ENCODE peak calls at places on chromosomes 1 and 21, in four cellular contexts. U is IMR-90, B is neuronal stem cell, Z is mesenchymal stem cell. O is an unnamed sample.

GRCh38 chr1:55338448-55338820 is 123.3 kb upstream of the USP24 start:
- DNase-seq in B (no peak), U (no peak), Z (no peak), O (no peak)

GRCh38 chr1:94727846-94728715 is 92.1 kb upstream of the SLC44A3 start:
- DNase-seq in U (peak; percentile 99), B (no peak), Z (peak; percentile 93), O (peak; percentile 12)

GRCh38 chr1:8518490-8518801 is 200.5 kb downstream of the SLC45A1 start:
- DNase-seq in U (no peak), Z (no peak), B (no peak), O (no peak)

GRCh38 chr1:231590453-231591198 is 36.0 kb upstream of the DISC1 start:
- DNase-seq in B (peak; percentile 14), Z (peak; percentile 81), U (peak; percentile 83), O (peak; percentile 74)

GRCh38 chr1:25066731-25067520 is 136.8 kb upstream of the RUNX3 start:
- DNase-seq in Z (no peak), B (no peak), U (no peak), O (peak; percentile 22)

GRCh38 chr21:35450830-35451229 is 401.7 kb upstream of the RUNX1 start:
- DNase-seq in B (no peak), Z (no peak), U (no peak), O (no peak)

GRCh38 chr21:36454706-36455105 is 25.2 kb downstream of the CLDN14 start:
- DNase-seq in B (no peak), U (no peak), Z (no peak), O (no peak)

GRCh38 chr1:178633068-178633467 is 92.0 kb upstream of the RALGPS2 start:
- DNase-seq in U (peak; percentile 95), Z (peak; percentile 62), B (no peak), O (peak; percentile 55)

GRCh38 chr1:166235728-166236127 is 68.9 kb upstream of the FAM78B start:
- DNase-seq in U (no peak), Z (no peak), B (no peak), O (no peak)

GRCh38 chr21:15549671-15550070 is 180.1 kb upstream of the USP25 start:
- DNase-seq in U (peak; percentile 5), B (no peak), Z (peak; percentile 8), O (peak; percentile 43)

GRCh38 chr1:85406081-85406480 is 58.9 kb downstream of the DDAH1 start:
- DNase-seq in Z (no peak), B (no peak), U (no peak), O (no peak)

GRCh38 chr1:244449936-244450508 is 1.7 kb downstream of the ADSS2 start:
- DNase-seq in B (no peak), Z (no peak), U (no peak), O (no peak)

GRCh38 chr1:244118087-244118761 is 67.1 kb downstream of the ZBTB18 start:
- DNase-seq in U (no peak), Z (no peak), B (no peak), O (no peak)

GRCh38 chr1:53066433-53066832 is 4.4 kb downstream of the PODN start:
- DNase-seq in U (peak; percentile 25), Z (no peak), B (no peak), O (no peak)

GRCh38 chr1:8941906-8942305 is 3.8 kb upstream of the CA6 start:
- DNase-seq in Z (peak; percentile 65), B (no peak), U (peak; percentile 91), O (peak; percentile 41)

GRCh38 chr1:23718482-23718881 is 24.8 kb upstream of the ELOA start:
- DNase-seq in B (peak; percentile 48), Z (peak; percentile 76), U (peak; percentile 50), O (peak; percentile 63)

GRCh38 chr1:216531308-216532239 is 108.3 kb upstream of the USH2A start:
- DNase-seq in B (no peak), U (peak; percentile 41), Z (peak; percentile 45), O (peak; percentile 33)

GRCh38 chr1:186195377-186195931 is 179.6 kb downstream of the TPR start:
- DNase-seq in B (no peak), U (no peak), Z (no peak), O (no peak)

GRCh38 chr1:23561813-23562100 is 2.5 kb upstream of the ID3 start:
- DNase-seq in Z (no peak), B (no peak), U (no peak), O (peak; percentile 75)

GRCh38 chr1:35448344-35448801 is 108.8 kb downstream of the KIAA0319L start:
- DNase-seq in Z (peak; percentile 96), U (peak; percentile 99), B (no peak), O (peak; percentile 51)

GRCh38 chr21:45973475-45974072 is 8.0 kb upstream of the COL6A1 start:
- DNase-seq in U (peak; percentile 87), Z (peak; percentile 94), B (no peak), O (peak; percentile 47)

GRCh38 chr21:25885405-25885804 is 150.6 kb downstream of the GABPA start:
- DNase-seq in Z (peak; percentile 33), U (no peak), B (no peak), O (no peak)

GRCh38 chr21:46452719-46453118 is 6.0 kb upstream of the DIP2A start:
- DNase-seq in U (no peak), Z (no peak), B (no peak), O (no peak)

GRCh38 chr1:145805057-145805456 is 18.8 kb downstream of the RNF115 start:
- DNase-seq in U (peak; percentile 43), B (no peak), Z (no peak), O (no peak)

GRCh38 chr1:185646202-185646683 is 87.9 kb upstream of the HMCN1 start:
- DNase-seq in B (peak; percentile 81), Z (peak; percentile 91), U (peak; percentile 98), O (peak; percentile 97)

GRCh38 chr21:35854281-35854680 is 206.0 kb downstream of the SETD4 start:
- DNase-seq in U (no peak), B (no peak), Z (no peak), O (peak; percentile 56)

GRCh38 chr1:84412316-84412942 is 14.1 kb downstream of the DNASE2B start:
- DNase-seq in Z (peak; percentile 61), B (no peak), U (peak; percentile 88), O (peak; percentile 57)

GRCh38 chr1:224524679-224525078 is 90.1 kb upstream of the WDR26 start:
- DNase-seq in Z (peak; percentile 66), U (peak; percentile 78), B (no peak), O (peak; percentile 24)

GRCh38 chr1:184189361-184189760 is 137.8 kb downstream of the TSEN15 start:
- DNase-seq in Z (no peak), B (no peak), U (no peak), O (no peak)

GRCh38 chr1:158087320-158087927 is 93.3 kb upstream of the CD1D start:
- DNase-seq in B (peak; percentile 80), Z (peak; percentile 87), U (peak; percentile 77), O (peak; percentile 55)

DNA sequence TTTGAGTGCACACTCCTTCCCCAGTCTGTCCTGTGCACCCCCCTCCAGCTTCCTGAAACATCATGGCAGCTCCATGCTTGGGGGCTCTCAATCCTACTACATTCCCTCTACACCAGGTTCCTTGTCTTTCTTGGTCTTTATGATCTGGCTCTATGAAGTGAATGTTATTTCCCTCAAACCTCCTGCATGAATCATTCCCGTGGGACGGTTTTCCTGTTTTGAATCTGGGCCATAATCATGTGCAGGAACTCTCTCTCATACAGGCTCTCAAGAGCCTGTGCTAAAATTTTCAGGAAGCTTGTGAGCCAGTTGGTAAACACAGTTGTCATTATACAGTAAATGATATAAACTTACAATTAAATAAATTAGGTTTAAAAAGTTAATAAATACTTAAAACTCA is 89.8 kb upstream of the KCNE2 start:
- DNase-seq in U (peak; percentile 28), Z (no peak), B (no peak), O (no peak)
- H3K9me3 ChIP-seq in U (peaks cover 4% of the 10 kb centered on the region), Z (no peaks in the 10 kb centered on the region), B (no peaks in the 10 kb centered on the region), O (no peaks in the 10 kb centered on the region)

DNA sequence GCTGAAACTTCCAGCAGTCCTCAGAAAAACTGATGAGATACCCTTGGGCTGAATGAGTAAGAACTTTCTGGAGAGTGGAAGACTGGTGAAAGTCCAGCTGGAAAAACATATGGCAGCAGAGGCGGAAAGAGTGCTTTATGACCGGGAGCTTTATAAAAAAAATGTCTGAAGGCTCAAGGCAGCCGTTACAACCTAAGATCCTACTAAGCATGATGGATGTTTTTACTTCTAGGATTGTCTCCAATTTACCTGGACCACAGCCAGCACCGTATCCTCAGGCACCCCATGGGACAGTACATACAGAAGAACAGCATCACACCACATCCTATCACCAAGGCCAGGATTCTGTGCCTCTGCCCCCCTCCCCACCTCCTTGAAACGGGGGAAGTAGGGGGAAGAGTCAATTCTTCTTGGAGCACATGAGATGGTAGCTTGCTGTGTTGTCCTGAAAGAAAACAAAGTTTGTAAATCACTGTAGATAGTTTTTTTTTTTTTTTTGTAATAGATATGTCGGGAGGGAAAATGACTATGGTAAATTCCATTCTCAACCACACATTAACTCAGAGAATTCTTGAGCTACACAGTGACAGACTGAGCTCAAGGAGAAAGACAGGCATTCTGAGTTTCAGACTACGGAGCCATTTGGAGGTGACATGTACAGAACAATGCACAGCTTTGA is 11.8 kb upstream of the IRF2BP2 start:
- DNase-seq in Z (peak; percentile 59), U (peak; percentile 71), B (no peak), O (no peak)
- H4K91ac ChIP-seq in Z (peak overlapping the region; percentile 86), U (peak overlapping the region; percentile 48), B (no peak overlapping the region), O (peak overlapping the region; percentile 97)

GRCh38 chr21:19034041-19034440 is 630.5 kb upstream of the TMPRSS15 start:
- DNase-seq in Z (no peak), B (no peak), U (no peak), O (no peak)
- H3K9me3 ChIP-seq in Z (peaks cover 3% of the 10 kb centered on the region), B (no peaks in the 10 kb centered on the region), U (peaks cover 5% of the 10 kb centered on the region), O (no peaks in the 10 kb centered on the region)

DNA sequence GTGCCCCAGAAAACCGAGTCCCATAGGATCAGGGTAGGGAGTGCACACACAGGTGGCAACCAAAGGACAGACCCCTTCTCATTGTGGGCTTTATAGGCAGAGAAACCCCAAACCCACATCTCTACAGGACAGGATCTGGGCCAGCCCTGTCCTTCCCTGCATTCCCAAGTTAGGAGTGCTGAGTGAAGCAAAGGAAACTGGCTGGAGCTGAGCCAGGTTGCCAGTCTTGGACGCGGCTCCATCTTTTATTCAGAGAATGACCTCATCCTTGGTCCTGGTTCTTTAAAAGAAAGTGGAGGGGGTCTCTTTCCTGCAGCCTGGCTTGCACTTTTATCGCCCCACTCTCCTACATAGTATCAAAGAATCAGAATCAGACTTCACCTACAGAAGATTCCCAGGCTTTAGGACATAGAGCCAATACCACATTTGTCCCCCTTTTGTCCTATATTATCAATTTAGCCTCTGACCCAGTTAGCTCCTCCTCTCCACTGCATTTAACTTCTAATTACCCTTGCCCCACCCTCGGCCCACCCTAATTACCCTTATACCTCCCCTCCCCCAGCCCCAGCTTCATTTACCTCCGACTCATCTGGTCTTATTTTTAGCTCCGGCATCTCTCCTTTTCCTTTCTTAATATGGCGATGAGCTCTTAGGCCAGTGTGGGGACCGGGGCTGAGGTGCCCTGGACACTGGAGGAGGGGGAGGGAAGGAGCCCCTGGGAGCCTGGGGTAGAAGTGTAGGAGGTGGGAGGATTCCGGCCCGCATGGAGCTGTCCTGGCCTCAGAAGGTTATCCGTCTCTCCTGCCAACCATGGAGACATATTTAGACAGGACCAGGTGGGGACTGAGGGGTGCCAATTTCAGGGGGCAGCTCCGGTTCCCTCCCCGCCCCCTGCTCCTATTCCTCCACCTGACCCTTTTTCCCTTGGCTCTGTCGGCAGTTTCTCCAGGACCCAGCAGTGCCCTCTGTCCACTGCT is at the start of gene CASQ1:
- DNase-seq in U (peak; percentile 31), Z (no peak), B (no peak), O (no peak)
- H4K91ac ChIP-seq in U (peak within 1 kb of the TSS; percentile 32), Z (no peak within 1 kb of the TSS), B (peak within 1 kb of the TSS; percentile 56), O (no peak within 1 kb of the TSS)

GRCh38 chr1:49197081-49197480 is 420.4 kb upstream of the BEND5 start:
- DNase-seq in Z (no peak), B (no peak), U (no peak), O (no peak)
- H3K9me3 ChIP-seq in Z (peaks cover 36% of the 10 kb centered on the region), B (no peaks in the 10 kb centered on the region), U (peaks cover 15% of the 10 kb centered on the region), O (peaks cover 15% of the 10 kb centered on the region)

GRCh38 chr1:10528066-10529014 is 53.6 kb downstream of the PEX14 start:
- DNase-seq in Z (peak; percentile 91), U (peak; percentile 93), B (no peak), O (peak; percentile 74)
- H4K91ac ChIP-seq in Z (peak overlapping the region; percentile 43), U (peak overlapping the region; percentile 90), B (no peak overlapping the region), O (no peak overlapping the region)

O was measured in trophoblast cell.